ENCODE peak calls at places on chromosome 2, in eight cellular contexts. One of them, this sample, is unnamed.

GRCh38 chr2:71070294-71071025 is 2.0 kb downstream of the NAGK start:
- DNase-seq in activated naive CD8-positive, alpha-beta T cell treated with anti-CD3 and anti-CD28 coated beads for 36 hours: no peak
- DNase-seq in right atrium auricular region: no peak
- DNase-seq in fibroblast of lung: peak
- DNase-seq in cardiac fibroblast: peak
- DNase-seq in HL-60: peak
- DNase-seq in Calu3: peak
- DNase-seq in activated T-cell treated with anti-CD3 and anti-CD28 coated beads, Interleukin-2, amount 50 U/mL, for 1 hour: no peak
- DNase-seq in this sample: no peak

GRCh38 chr2:38810488-38810887 is 32.5 kb downstream of the GEMIN6 start:
- DNase-seq in activated naive CD8-positive, alpha-beta T cell treated with anti-CD3 and anti-CD28 coated beads for 36 hours: no peak
- DNase-seq in right atrium auricular region: no peak
- DNase-seq in fibroblast of lung: no peak
- DNase-seq in cardiac fibroblast: no peak
- DNase-seq in HL-60: no peak
- DNase-seq in Calu3: no peak
- DNase-seq in activated T-cell treated with anti-CD3 and anti-CD28 coated beads, Interleukin-2, amount 50 U/mL, for 1 hour: no peak
- DNase-seq in this sample: no peak

GRCh38 chr2:14634885-14635871 is 2.7 kb downstream of the LRATD1 start:
- DNase-seq in activated naive CD8-positive, alpha-beta T cell treated with anti-CD3 and anti-CD28 coated beads for 36 hours: no peak
- DNase-seq in right atrium auricular region: peak
- DNase-seq in fibroblast of lung: peak
- DNase-seq in cardiac fibroblast: peak
- DNase-seq in HL-60: no peak
- DNase-seq in Calu3: peak
- DNase-seq in activated T-cell treated with anti-CD3 and anti-CD28 coated beads, Interleukin-2, amount 50 U/mL, for 1 hour: no peak
- DNase-seq in this sample: no peak

GRCh38 chr2:204625135-204625534 is 79.9 kb downstream of the PARD3B start:
- DNase-seq in activated naive CD8-positive, alpha-beta T cell treated with anti-CD3 and anti-CD28 coated beads for 36 hours: no peak
- DNase-seq in right atrium auricular region: no peak
- DNase-seq in fibroblast of lung: peak
- DNase-seq in cardiac fibroblast: peak
- DNase-seq in HL-60: no peak
- DNase-seq in Calu3: peak
- DNase-seq in activated T-cell treated with anti-CD3 and anti-CD28 coated beads, Interleukin-2, amount 50 U/mL, for 1 hour: no peak
- DNase-seq in this sample: no peak

GRCh38 chr2:240596080-240596460 is 9.5 kb downstream of the CAPN10 start:
- DNase-seq in activated naive CD8-positive, alpha-beta T cell treated with anti-CD3 and anti-CD28 coated beads for 36 hours: no peak
- DNase-seq in right atrium auricular region: no peak
- DNase-seq in fibroblast of lung: no peak
- DNase-seq in cardiac fibroblast: no peak
- DNase-seq in HL-60: no peak
- DNase-seq in Calu3: no peak
- DNase-seq in activated T-cell treated with anti-CD3 and anti-CD28 coated beads, Interleukin-2, amount 50 U/mL, for 1 hour: no peak
- DNase-seq in this sample: peak

GRCh38 chr2:17894551-17894950 is 16.1 kb downstream of the KCNS3 start:
- DNase-seq in activated naive CD8-positive, alpha-beta T cell treated with anti-CD3 and anti-CD28 coated beads for 36 hours: no peak
- DNase-seq in right atrium auricular region: no peak
- DNase-seq in fibroblast of lung: no peak
- DNase-seq in cardiac fibroblast: no peak
- DNase-seq in HL-60: no peak
- DNase-seq in Calu3: no peak
- DNase-seq in activated T-cell treated with anti-CD3 and anti-CD28 coated beads, Interleukin-2, amount 50 U/mL, for 1 hour: no peak
- DNase-seq in this sample: no peak

GRCh38 chr2:15006667-15007066 is 374.1 kb downstream of the LRATD1 start:
- DNase-seq in activated naive CD8-positive, alpha-beta T cell treated with anti-CD3 and anti-CD28 coated beads for 36 hours: no peak
- DNase-seq in right atrium auricular region: no peak
- DNase-seq in fibroblast of lung: no peak
- DNase-seq in cardiac fibroblast: no peak
- DNase-seq in HL-60: no peak
- DNase-seq in Calu3: no peak
- DNase-seq in activated T-cell treated with anti-CD3 and anti-CD28 coated beads, Interleukin-2, amount 50 U/mL, for 1 hour: no peak
- DNase-seq in this sample: no peak

GRCh38 chr2:55175254-55176093 is 56.6 kb downstream of the CLHC1 start:
- DNase-seq in activated naive CD8-positive, alpha-beta T cell treated with anti-CD3 and anti-CD28 coated beads for 36 hours: no peak
- DNase-seq in right atrium auricular region: no peak
- DNase-seq in fibroblast of lung: peak
- DNase-seq in cardiac fibroblast: peak
- DNase-seq in HL-60: no peak
- DNase-seq in Calu3: peak
- DNase-seq in activated T-cell treated with anti-CD3 and anti-CD28 coated beads, Interleukin-2, amount 50 U/mL, for 1 hour: no peak
- DNase-seq in this sample: no peak

GRCh38 chr2:69693472-69694450 is 48.2 kb upstream of the ANXA4 start:
- DNase-seq in activated naive CD8-positive, alpha-beta T cell treated with anti-CD3 and anti-CD28 coated beads for 36 hours: peak
- DNase-seq in right atrium auricular region: no peak
- DNase-seq in fibroblast of lung: no peak
- DNase-seq in cardiac fibroblast: no peak
- DNase-seq in HL-60: peak
- DNase-seq in Calu3: no peak
- DNase-seq in activated T-cell treated with anti-CD3 and anti-CD28 coated beads, Interleukin-2, amount 50 U/mL, for 1 hour: peak
- DNase-seq in this sample: peak

GRCh38 chr2:206396216-206396615 is 47.1 kb upstream of the ADAM23 start:
- DNase-seq in activated naive CD8-positive, alpha-beta T cell treated with anti-CD3 and anti-CD28 coated beads for 36 hours: no peak
- DNase-seq in right atrium auricular region: no peak
- DNase-seq in fibroblast of lung: no peak
- DNase-seq in cardiac fibroblast: no peak
- DNase-seq in HL-60: no peak
- DNase-seq in Calu3: no peak
- DNase-seq in activated T-cell treated with anti-CD3 and anti-CD28 coated beads, Interleukin-2, amount 50 U/mL, for 1 hour: no peak
- DNase-seq in this sample: no peak